ENCODE peak calls at places on chromosomes 4 and X, in five cellular contexts. A, T, I, C and O are unnamed samples.

GRCh38 chrX:39470588-39471155 is 627.1 kb downstream of the BCOR start:
- DNase-seq in A (peak; percentile 4), T (peak; percentile 61), I (no peak), C (no peak), O (no peak)

GRCh38 chr4:71081192-71081591 is 87.7 kb downstream of the DCK start:
- DNase-seq in A (no peak), T (no peak), I (no peak), C (no peak), O (no peak)

GRCh38 chr4:97493815-97494518 is 649.3 kb downstream of the STPG2 start:
- DNase-seq in A (no peak), T (no peak), I (peak; percentile 76), C (no peak), O (no peak)

GRCh38 chr4:99811850-99812249 is 4.8 kb upstream of the DAPP1 start:
- DNase-seq in A (peak; percentile 19), T (peak; percentile 52), I (peak; percentile 60), C (peak; percentile 7), O (no peak)

GRCh38 chr4:179663641-179664431 is 2221.6 kb upstream of the AGA start:
- DNase-seq in A (no peak), T (no peak), I (no peak), C (no peak), O (no peak)

GRCh38 chrX:42276982-42277690 is 353.8 kb upstream of the CASK start:
- DNase-seq in A (no peak), T (no peak), I (no peak), C (no peak), O (no peak)

GRCh38 chr4:103152381-103152780 is 45.8 kb downstream of the CENPE start:
- DNase-seq in A (no peak), T (no peak), I (peak; percentile 25), C (no peak), O (no peak)

GRCh38 chrX:22934640-22935039 is 65.1 kb upstream of the DDX53 start:
- DNase-seq in A (no peak), T (no peak), I (no peak), C (no peak), O (no peak)

GRCh38 chr4:151227731-151228130 is 49.2 kb upstream of the PRSS48 start:
- DNase-seq in A (peak; percentile 96), T (peak; percentile 93), I (peak; percentile 35), C (peak; percentile 4), O (peak; percentile 85)

GRCh38 chrX:121733514-121733913 is 686.1 kb downstream of the GLUD2 start:
- DNase-seq in A (no peak), T (peak; percentile 33), I (peak; percentile 5), C (no peak), O (no peak)

GRCh38 chr4:168859888-168860694 is 150.0 kb downstream of the CBR4 start:
- DNase-seq in A (peak; percentile 25), T (no peak), I (no peak), C (no peak), O (no peak)

GRCh38 chr4:658031-658667 is 15.9 kb downstream of the ATP5ME start:
- DNase-seq in A (no peak), T (no peak), I (no peak), C (no peak), O (no peak)

GRCh38 chr4:8278421-8279287 is 9.1 kb downstream of the HTRA3 start:
- DNase-seq in A (peak; percentile 60), T (peak; percentile 89), I (peak; percentile 65), C (no peak), O (no peak)

GRCh38 chr4:7612311-7612710 is 177.6 kb upstream of the PSAPL1 start:
- DNase-seq in A (no peak), T (no peak), I (no peak), C (no peak), O (no peak)

GRCh38 chr4:86107112-86107511 is 252.7 kb downstream of the MAPK10 start:
- DNase-seq in A (no peak), T (no peak), I (no peak), C (no peak), O (no peak)

GRCh38 chr4:44447563-44448504 is 775 bp downstream of the KCTD8 start:
- DNase-seq in A (no peak), T (peak; percentile 14), I (peak; percentile 4), C (no peak), O (no peak)

GRCh38 chrX:70043685-70044084 is 6.1 kb downstream of the AWAT2 start:
- DNase-seq in A (no peak), T (no peak), I (no peak), C (no peak), O (no peak)

GRCh38 chr4:143773998-143774898 is 73.8 kb upstream of the FREM3 start:
- DNase-seq in A (peak; percentile 71), T (peak; percentile 69), I (peak; percentile 78), C (peak; percentile 38), O (peak; percentile 20)

GRCh38 chr4:12679217-12679616 is 804.9 kb downstream of the RAB28 start:
- DNase-seq in A (no peak), T (peak; percentile 2), I (peak; percentile 1), C (no peak), O (no peak)

GRCh38 chrX:1112321-1112720 is 100.1 kb downstream of the CRLF2 start:
- DNase-seq in A (no peak), T (no peak), I (no peak), C (no peak), O (no peak)

GRCh38 chr4:140928880-140929279 is 172.7 kb upstream of the TBC1D9 start:
- DNase-seq in A (peak; percentile 55), T (peak; percentile 68), I (peak; percentile 41), C (no peak), O (no peak)

GRCh38 chr4:138909605-138910004 is 106.0 kb upstream of the NOCT start:
- DNase-seq in A (no peak), T (no peak), I (no peak), C (no peak), O (no peak)

GRCh38 chr4:38803833-38804653 is 548 bp downstream of the TLR1 start:
- DNase-seq in A (no peak), T (no peak), I (peak; percentile 23), C (no peak), O (no peak)

GRCh38 chr4:38802561-38803355 is 1.8 kb downstream of the TLR1 start:
- DNase-seq in A (no peak), T (no peak), I (peak; percentile 7), C (no peak), O (no peak)

GRCh38 chr4:38800956-38801450 is 3.6 kb downstream of the TLR1 start:
- DNase-seq in A (no peak), T (no peak), I (no peak), C (no peak), O (no peak)

GRCh38 chr4:38805530-38806145 is 1.0 kb upstream of the TLR1 start:
- DNase-seq in A (no peak), T (peak; percentile 12), I (no peak), C (no peak), O (no peak)

GRCh38 chr4:38804654-38805295 is at the start of gene TLR1:
- DNase-seq in A (peak; percentile 14), T (peak; percentile 56), I (peak; percentile 65), C (peak; percentile 30), O (no peak)
- H3K27ac ChIP-seq in A (no peak within 1 kb of the TSS), T (no peak within 1 kb of the TSS), I (peak within 1 kb of the TSS; percentile 38), C (peak within 1 kb of the TSS; percentile 48), O (peak within 1 kb of the TSS; percentile 17)

DNA sequence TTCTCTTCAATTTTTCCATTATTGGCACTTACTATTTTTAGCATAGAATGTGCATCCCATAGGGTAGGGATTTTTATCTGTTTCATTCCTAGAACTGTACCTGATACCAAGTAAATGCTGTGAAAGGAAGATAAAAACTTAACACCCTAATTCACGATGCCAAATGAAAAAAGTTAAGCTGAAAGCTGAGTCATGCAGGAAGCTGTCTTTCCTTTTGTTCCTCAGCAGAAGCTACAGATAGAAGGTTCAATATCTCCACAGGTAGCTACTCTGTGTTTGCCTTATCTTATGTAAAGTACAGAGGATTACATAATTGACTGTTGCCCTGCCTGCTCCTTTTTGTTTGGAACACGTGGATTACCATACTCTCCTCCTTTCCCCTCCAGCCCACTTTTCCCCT is 77.0 kb downstream of the LRP2BP start:
- DNase-seq in A (no peak), T (no peak), I (peak; percentile 32), C (no peak), O (no peak)
- H3K27ac ChIP-seq in A (peak overlapping the region; percentile 28), T (no peak overlapping the region), I (no peak overlapping the region), C (no peak overlapping the region), O (peak overlapping the region; percentile 0)

GRCh38 chrX:69000857-69001256 is 164.4 kb downstream of the PJA1 start:
- DNase-seq in A (no peak), T (no peak), I (no peak), C (no peak), O (no peak)
- H3K27ac ChIP-seq in A (no peak overlapping the region), T (no peak overlapping the region), I (peak overlapping the region; percentile 93), C (no peak overlapping the region), O (peak overlapping the region; percentile 90)

DNA sequence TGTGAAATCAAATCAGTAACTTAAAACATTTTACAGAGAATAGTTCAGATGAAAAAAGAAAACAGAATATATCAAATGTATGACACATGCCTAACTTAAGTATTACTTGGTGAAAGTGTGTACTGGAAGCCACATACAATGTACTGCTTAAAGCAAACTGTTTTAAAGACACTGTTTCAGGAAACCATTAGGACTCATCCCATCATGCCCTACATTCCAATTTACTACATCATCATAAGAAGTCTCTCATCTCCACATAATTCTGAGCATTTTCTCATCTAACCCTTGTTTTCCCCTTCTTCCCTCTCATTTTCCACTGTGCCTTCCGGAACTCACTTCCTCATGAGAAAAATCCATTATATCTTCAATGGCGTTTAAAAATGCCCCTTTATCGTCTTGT is 27.0 kb upstream of the FGF5 start:
- DNase-seq in A (no peak), T (peak; percentile 64), I (no peak), C (no peak), O (no peak)
- H3K27ac ChIP-seq in A (peak overlapping the region; percentile 85), T (peak overlapping the region; percentile 87), I (no peak overlapping the region), C (no peak overlapping the region), O (peak overlapping the region; percentile 93)

GRCh38 chrX:131739823-131740222 is 195.9 kb downstream of the OR13H1 start:
- DNase-seq in A (no peak), T (no peak), I (no peak), C (no peak), O (no peak)
- H3K27ac ChIP-seq in A (no peak overlapping the region), T (no peak overlapping the region), I (no peak overlapping the region), C (no peak overlapping the region), O (no peak overlapping the region)

DNA sequence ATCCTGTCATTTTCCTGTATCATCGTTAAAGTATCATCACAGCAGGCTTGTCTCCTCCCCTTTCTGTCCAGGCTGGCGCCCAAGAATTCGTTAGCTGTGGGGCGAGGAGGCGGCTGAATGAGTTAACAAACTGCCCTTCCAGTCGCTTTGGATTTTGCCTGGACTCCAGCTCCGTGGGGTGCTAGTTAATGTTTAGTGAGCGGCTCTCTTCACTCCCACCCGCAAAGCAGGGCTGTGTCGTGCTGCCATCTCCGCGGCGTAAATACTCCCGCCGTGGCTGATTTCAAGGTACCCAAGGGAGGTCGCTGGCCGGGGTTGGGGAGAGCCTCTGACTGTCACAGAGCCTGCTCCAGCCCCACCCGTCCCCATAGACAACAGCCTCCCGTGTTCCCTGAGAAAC is 44.9 kb upstream of the SPRY1 start:
- DNase-seq in A (no peak), T (no peak), I (no peak), C (no peak), O (no peak)
- H3K27ac ChIP-seq in A (no peak overlapping the region), T (no peak overlapping the region), I (no peak overlapping the region), C (no peak overlapping the region), O (peak overlapping the region; percentile 72)

GRCh38 chr4:47654972-47655693 is 170.1 kb downstream of the ATP10D start:
- DNase-seq in A (no peak), T (no peak), I (no peak), C (no peak), O (no peak)
- H3K27ac ChIP-seq in A (no peak overlapping the region), T (no peak overlapping the region), I (no peak overlapping the region), C (no peak overlapping the region), O (no peak overlapping the region)